ENCODE peak calls at places on chromosomes 13 and 19, in seven cellular contexts. E is astrocyte of the spinal cord, F is upper lobe of right lung, T is GM12865, S is mesothelial cell of epicardium, N is GM13977, Z is nephron progenitor cell. I is an unnamed sample.

GRCh38 chr13:75308222-75308621 is 173.7 kb downstream of the TBC1D4 start:
- DNase-seq in E (no peak), S (no peak), N (no peak), F (no peak), Z (no peak), T (peak), I (no peak)

GRCh38 chr13:20425819-20426219 is 99.8 kb downstream of the CRYL1 start:
- DNase-seq in S (no peak), T (peak), F (no peak), E (no peak), N (peak), Z (no peak), I (peak)

GRCh38 chr13:92838786-92839185 is 387.8 kb upstream of the GPC6 start:
- DNase-seq in N (peak), F (no peak), E (peak), S (no peak), Z (no peak), T (peak), I (no peak)

GRCh38 chr13:100156786-100157185 is 67.9 kb downstream of the PCCA start:
- DNase-seq in E (peak), N (no peak), Z (no peak), S (no peak), F (no peak), T (no peak), I (no peak)

GRCh38 chr19:12880551-12881171 is 588 bp downstream of the DNASE2 start:
- DNase-seq in S (peak), T (peak), Z (peak), F (peak), N (peak), E (no peak), I (peak)

GRCh38 chr19:40747536-40747935 is 2.7 kb downstream of the ACTMAP start:
- DNase-seq in F (no peak), S (no peak), E (no peak), Z (no peak), T (no peak), N (no peak), I (no peak)

GRCh38 chr19:22286151-22286810 is at the start of gene ZNF729:
- DNase-seq in S (no peak), T (no peak), Z (no peak), E (no peak), F (no peak), N (no peak), I (no peak)

GRCh38 chr13:102870677-102871415 is 25.0 kb downstream of the ERCC5 start:
- DNase-seq in E (peak), N (peak), Z (peak), S (peak), F (no peak), T (peak), I (peak)

GRCh38 chr19:51792932-51793331 is 2.0 kb upstream of the FPR3 start:
- DNase-seq in Z (no peak), T (no peak), N (no peak), S (no peak), F (no peak), E (no peak), I (no peak)

GRCh38 chr19:44627631-44628030 is 14.3 kb downstream of the IGSF23 start:
- DNase-seq in Z (no peak), N (no peak), F (no peak), T (no peak), S (no peak), E (no peak), I (no peak)

GRCh38 chr13:97432232-97432916 is 1.6 kb upstream of the RAP2A start:
- DNase-seq in F (no peak), T (peak), S (no peak), Z (no peak), N (no peak), E (no peak), I (no peak)

GRCh38 chr19:13554506-13555235 is 48.4 kb upstream of the CACNA1A start:
- DNase-seq in F (no peak), N (no peak), Z (no peak), T (no peak), S (no peak), E (no peak), I (no peak)

GRCh38 chr19:46192990-46193650 is 36.4 kb upstream of the IGFL1 start:
- DNase-seq in F (no peak), Z (no peak), T (peak), S (no peak), N (no peak), E (peak), I (no peak)

GRCh38 chr13:89470901-89471300 is 1799.7 kb downstream of the SLITRK5 start:
- DNase-seq in S (no peak), T (no peak), N (no peak), F (no peak), E (no peak), Z (no peak), I (no peak)

GRCh38 chr13:51557875-51558604 is 26.2 kb upstream of the WDFY2 start:
- DNase-seq in Z (no peak), F (no peak), T (no peak), N (no peak), E (peak), S (no peak), I (no peak)

GRCh38 chr13:90498096-90498495 is 849.4 kb upstream of the MIR17HG start:
- DNase-seq in E (no peak), F (no peak), T (no peak), S (no peak), N (no peak), Z (no peak), I (no peak)

GRCh38 chr19:38304866-38305429 is 897 bp downstream of the C19orf33 start:
- DNase-seq in N (no peak), S (no peak), T (no peak), Z (peak), F (peak), E (peak), I (no peak)

GRCh38 chr13:97018029-97018819 is 23.9 kb upstream of the OXGR1 start:
- DNase-seq in E (peak), Z (peak), S (peak), T (peak), N (peak), F (no peak), I (peak)

GRCh38 chr19:18771328-18772242 is 19.5 kb downstream of the COMP start:
- DNase-seq in F (no peak), T (peak), S (no peak), E (no peak), N (no peak), Z (no peak), I (peak)
- TF ChIP-seq CTCF in F (peak), T (peak), S (no peak), E (peak), N (peak), Z (peak), I (no peak)

GRCh38 chr13:30739646-30740642 is 4.6 kb downstream of the ALOX5AP start:
- DNase-seq in E (peak), S (no peak), T (peak), F (no peak), Z (no peak), N (peak), I (peak)
- TF ChIP-seq CTCF in E (no peak), S (no peak), T (peak), F (no peak), Z (no peak), N (no peak), I (no peak)

DNA sequence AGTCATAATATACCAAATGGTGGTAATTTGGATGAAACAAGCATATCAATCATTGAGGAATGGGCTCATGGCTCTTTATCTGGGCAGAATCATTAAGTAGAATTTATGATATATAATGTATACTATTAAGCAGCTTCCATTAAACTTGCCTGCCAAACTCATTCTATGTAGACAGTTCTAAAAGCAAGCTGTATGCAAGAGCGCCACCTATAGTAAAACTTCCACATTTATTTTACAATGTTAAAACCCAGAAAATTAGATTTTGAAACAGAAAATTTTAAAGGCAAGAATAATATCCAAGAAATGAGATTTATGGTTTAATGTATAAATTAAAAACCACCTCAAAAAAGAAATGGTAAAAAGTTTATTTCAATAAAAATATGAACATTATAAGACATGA is 161.5 kb downstream of the MZT1 start:
- DNase-seq in F (no peak), E (peak), N (no peak), Z (peak), S (no peak), T (peak), I (peak)
- TF ChIP-seq CTCF in F (peak), E (peak), N (peak), Z (peak), S (peak), T (peak), I (peak)

DNA sequence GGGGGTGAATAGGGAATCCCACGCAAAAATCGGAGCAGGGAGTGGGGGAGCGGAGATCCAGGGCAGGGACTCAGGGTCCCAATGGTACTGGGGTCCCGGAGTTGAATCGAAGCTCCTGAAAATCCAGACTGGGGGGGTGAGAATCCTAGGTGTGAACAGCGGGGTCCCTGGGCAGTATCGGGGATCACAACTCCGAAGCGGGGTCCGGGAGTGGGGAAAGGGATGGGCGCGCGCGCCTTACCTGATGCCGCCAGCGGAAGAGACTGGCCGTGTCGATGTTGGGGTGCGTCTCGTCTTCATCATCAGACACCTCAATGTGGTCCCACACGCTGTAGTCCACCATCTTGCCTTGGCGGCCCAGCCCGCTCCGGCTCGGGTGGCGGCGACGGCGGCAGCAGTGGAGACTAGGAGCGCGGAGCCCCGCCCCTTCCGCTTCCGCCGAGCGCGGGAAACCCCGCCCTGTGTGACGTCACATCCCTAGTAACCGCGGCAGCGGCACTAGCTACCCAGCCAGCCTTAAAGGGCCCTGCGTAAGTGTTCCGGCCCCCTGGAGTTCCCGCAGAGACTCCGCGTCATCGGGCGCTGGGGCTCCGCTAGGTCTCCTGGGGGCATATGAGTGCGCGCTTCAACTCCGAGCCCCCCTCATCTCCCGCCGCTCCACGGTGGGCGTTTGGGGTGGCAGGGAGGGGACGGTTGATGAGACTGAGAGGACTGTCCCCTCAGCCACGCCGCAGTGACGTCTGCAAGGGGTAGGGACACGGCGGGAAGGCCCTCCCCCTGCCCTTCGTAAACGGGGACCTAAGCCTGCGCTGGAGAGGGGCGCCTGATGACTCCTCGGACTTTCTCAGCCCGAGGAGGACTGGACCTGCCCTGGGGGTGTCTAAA is at the start of gene CDC37:
- DNase-seq in S (peak), E (peak), Z (peak), F (peak), T (peak), N (peak), I (peak)
- TF ChIP-seq CTCF in S (no peak), E (no peak), Z (no peak), F (no peak), T (no peak), N (no peak), I (no peak)

DNA sequence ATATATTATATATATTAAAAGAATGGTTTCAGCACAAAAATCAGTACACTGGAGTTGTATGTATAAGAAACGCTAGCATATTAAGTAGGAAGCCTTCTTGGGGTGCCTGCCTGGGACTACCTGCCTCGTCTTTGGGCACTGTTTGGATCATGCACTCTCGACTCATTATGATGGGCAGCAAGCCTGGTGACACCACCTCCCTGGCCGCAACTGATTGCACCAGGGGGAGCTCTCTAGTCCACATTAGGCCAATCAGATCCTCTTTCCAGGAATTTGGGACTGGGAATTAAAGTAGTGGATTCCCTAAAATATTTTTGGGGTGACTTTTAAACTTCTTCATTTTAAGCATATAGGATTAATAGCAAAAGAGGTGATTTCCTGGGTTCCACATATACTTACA is 56.0 kb upstream of the RGCC start:
- DNase-seq in N (no peak), S (no peak), F (no peak), Z (no peak), T (no peak), E (no peak), I (no peak)
- TF ChIP-seq CTCF in N (no peak), S (no peak), F (no peak), Z (no peak), T (no peak), E (no peak), I (no peak)

DNA sequence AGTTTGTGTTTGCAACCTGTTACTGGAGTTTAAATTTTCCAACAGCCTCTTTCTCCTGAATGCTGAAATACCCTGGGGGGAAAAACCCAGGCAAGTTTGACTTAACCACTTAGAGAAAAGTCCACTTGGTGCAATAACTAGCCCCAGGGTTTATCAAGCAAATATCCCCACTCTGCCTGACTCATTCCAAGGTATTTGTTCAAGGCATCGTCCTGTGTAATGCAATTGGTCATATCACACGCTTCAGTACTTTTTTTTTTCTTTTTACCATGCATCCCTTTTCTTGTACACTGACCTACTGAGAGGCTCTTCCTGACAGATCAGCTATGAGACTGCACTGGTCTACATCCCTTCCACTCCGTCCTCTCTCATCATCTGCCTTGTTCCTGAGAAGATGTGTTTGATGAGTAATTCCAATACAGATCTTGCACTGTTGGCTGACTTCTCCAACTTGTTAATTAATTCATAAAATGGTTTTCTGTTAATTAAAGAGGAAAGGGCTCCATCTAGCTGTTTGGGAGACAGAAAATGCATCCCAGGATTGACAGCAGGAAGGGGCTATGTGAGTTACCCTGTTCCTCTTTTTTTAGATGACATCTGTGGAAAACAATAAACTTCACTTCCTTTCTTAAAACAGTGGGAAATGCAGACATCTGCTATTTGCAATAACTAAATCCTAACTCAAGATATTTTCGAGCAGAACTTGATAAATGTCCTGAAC is 212.6 kb upstream of the IRS2 start:
- DNase-seq in S (no peak), E (peak), T (no peak), F (no peak), Z (no peak), N (no peak), I (no peak)
- TF ChIP-seq CTCF in S (no peak), E (peak), T (no peak), F (no peak), Z (no peak), N (no peak), I (no peak)

GRCh38 chr19:3977242-3978143 is 6.6 kb upstream of the DAPK3 start:
- DNase-seq in Z (peak), E (no peak), T (no peak), S (no peak), F (no peak), N (no peak), I (no peak)
- TF ChIP-seq CTCF in Z (no peak), E (peak), T (peak), S (peak), F (no peak), N (no peak), I (no peak)

GRCh38 chr13:27954406-27954851 is 14.7 kb downstream of the CDX2 start:
- DNase-seq in F (peak), S (no peak), E (no peak), N (peak), T (peak), Z (peak), I (peak)

GRCh38 chr13:27956576-27957300 is 12.4 kb downstream of the CDX2 start:
- DNase-seq in N (no peak), Z (no peak), F (no peak), T (no peak), E (no peak), S (no peak), I (no peak)

GRCh38 chr13:27952931-27953670 is 16.0 kb downstream of the CDX2 start:
- DNase-seq in F (no peak), S (no peak), E (no peak), N (no peak), T (no peak), Z (peak), I (no peak)

GRCh38 chr13:27955192-27955591 is 13.9 kb downstream of the CDX2 start:
- DNase-seq in F (no peak), T (no peak), E (no peak), N (no peak), S (no peak), Z (no peak), I (no peak)

DNA sequence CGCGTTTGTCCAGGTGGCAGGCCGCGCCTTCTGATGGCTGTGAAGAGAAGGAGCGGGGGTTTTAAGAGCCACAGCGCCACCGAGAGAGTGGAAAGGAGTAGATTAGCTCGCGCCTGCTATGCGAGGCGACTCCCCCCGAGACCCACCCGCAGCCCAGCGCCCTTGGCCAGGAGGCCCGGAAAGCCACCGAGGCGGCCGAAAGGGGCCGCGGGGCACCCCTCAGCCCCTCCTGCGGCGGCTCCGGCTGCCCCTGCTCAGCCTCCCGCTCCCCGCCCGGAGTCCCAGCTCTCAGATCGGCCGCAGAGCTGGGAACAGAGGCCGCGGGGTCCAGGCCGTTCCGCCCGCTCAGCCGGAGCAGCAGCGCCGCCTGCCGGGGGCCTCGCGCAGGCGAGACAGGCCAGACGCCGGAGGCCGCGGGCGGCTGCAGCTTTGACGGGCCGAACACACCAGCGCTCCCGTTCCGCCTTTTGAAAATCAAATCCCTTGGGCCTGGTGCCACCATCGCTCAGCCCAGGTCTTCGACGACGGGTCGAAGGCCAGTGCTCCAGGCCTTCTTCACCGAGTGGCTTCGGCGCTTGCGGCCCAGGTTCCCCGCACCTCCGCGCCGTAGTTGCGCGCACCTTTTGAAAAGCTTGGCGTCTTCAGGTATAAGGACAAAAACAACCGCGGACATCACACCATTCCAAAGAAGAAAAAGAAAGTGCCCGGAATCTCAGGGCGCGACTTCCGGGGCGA is 15.3 kb downstream of the CDX2 start:
- DNase-seq in Z (peak), S (peak), E (peak), F (peak), N (peak), T (peak), I (peak)
- TF ChIP-seq CTCF in Z (peak), S (peak), E (peak), F (peak), N (peak), T (peak), I (peak)

I was measured in GM20000.